ENCODE peak calls at places on chromosome 15, in seven cellular contexts. G is H1; H is effector memory CD4-positive, alpha-beta T cell; P is ovary; M is right lobe of liver; R is stromal cell of bone marrow; W is MV-4-11. N is an unnamed sample.

GRCh38 chr15:68210821-68211655 is 5.9 kb upstream of the CALML4 start:
- DNase-seq in G (no peak), H (no peak), P (peak; percentile 77), M (peak; percentile 57), R (no peak), W (no peak), N (peak; percentile 34)

GRCh38 chr15:80789836-80790235 is 10.7 kb downstream of the CEMIP start:
- DNase-seq in G (no peak), H (no peak), P (no peak), M (no peak), R (no peak), W (peak; percentile 14), N (no peak)

GRCh38 chr15:64014995-64015394 is 31.3 kb downstream of the DAPK2 start:
- DNase-seq in G (no peak), H (no peak), P (no peak), M (peak; percentile 82), R (no peak), W (no peak), N (no peak)

GRCh38 chr15:62528505-62528904 is 363.4 kb upstream of the C2CD4B start:
- DNase-seq in G (no peak), H (no peak), P (no peak), M (no peak), R (no peak), W (no peak), N (no peak)

GRCh38 chr15:87577336-87577735 is 679.2 kb downstream of the NTRK3 start:
- DNase-seq in G (no peak), H (no peak), P (no peak), M (no peak), R (no peak), W (no peak), N (no peak)

GRCh38 chr15:67372563-67372962 is 118.0 kb downstream of the IQCH start:
- DNase-seq in G (no peak), H (no peak), P (no peak), M (no peak), R (no peak), W (no peak), N (no peak)

GRCh38 chr15:48250640-48251076 is 44.6 kb downstream of the SLC12A1 start:
- DNase-seq in G (peak; percentile 5), H (no peak), P (peak; percentile 24), M (no peak), R (peak; percentile 62), W (peak; percentile 72), N (no peak)

GRCh38 chr15:58378241-58379085 is 53.3 kb upstream of the LIPC start:
- DNase-seq in G (no peak), H (no peak), P (no peak), M (no peak), R (peak; percentile 36), W (no peak), N (no peak)

GRCh38 chr15:60787737-60788513 is 309.0 kb upstream of the ICE2 start:
- DNase-seq in G (no peak), H (peak; percentile 32), P (no peak), M (no peak), R (no peak), W (no peak), N (no peak)

GRCh38 chr15:85379403-85380131 is 836 bp upstream of the AKAP13 start:
- DNase-seq in G (no peak), H (peak; percentile 63), P (peak; percentile 22), M (no peak), R (no peak), W (no peak), N (peak; percentile 15)

N was measured in stimulated activated CD8-positive, alpha-beta memory T cell treated with anti-CD3 and anti-CD28 coated beads, Interleukin-4, amount 100 ng/mL, for 24 hours.